ENCODE peak calls at places on chromosomes 11 and 22, in five cellular contexts. L, X, K, R and M are unnamed samples.

GRCh38 chr11:108016647-108017046 is 7.9 kb downstream of the CUL5 start:
- DNase-seq in L (no peak), X (no peak), K (no peak), R (no peak), M (no peak)

GRCh38 chr22:40502919-40503318 is 132.5 kb downstream of the SGSM3 start:
- DNase-seq in L (no peak), X (no peak), K (no peak), R (no peak), M (no peak)

GRCh38 chr11:36411202-36411640 is 98.9 kb downstream of the TRAF6 start:
- DNase-seq in L (no peak), X (no peak), K (no peak), R (peak; percentile 42), M (no peak)

GRCh38 chr11:64042301-64042700 is 6.6 kb downstream of the FLRT1 start:
- DNase-seq in L (no peak), X (no peak), K (no peak), R (no peak), M (no peak)

GRCh38 chr22:29167032-29167911 is 38.4 kb upstream of the EMID1 start:
- DNase-seq in L (no peak), X (no peak), K (no peak), R (no peak), M (no peak)

GRCh38 chr11:69339041-69339733 is 45.2 kb downstream of the MYEOV start:
- DNase-seq in L (no peak), X (no peak), K (no peak), R (peak; percentile 13), M (no peak)

GRCh38 chr11:63839508-63840355 is 822 bp downstream of the MARK2 start:
- DNase-seq in L (peak; percentile 46), X (no peak), K (peak; percentile 34), R (peak; percentile 66), M (no peak)

GRCh38 chr11:110092577-110093406 is at the start of gene ZC3H12C:
- DNase-seq in L (peak; percentile 95), X (peak; percentile 90), K (peak; percentile 85), R (peak; percentile 88), M (peak; percentile 63)

GRCh38 chr11:43138621-43139140 is 173.1 kb upstream of the API5 start:
- DNase-seq in L (no peak), X (no peak), K (no peak), R (no peak), M (no peak)

GRCh38 chr11:76799061-76799804 is 16.1 kb downstream of the TSKU start:
- DNase-seq in L (peak; percentile 88), X (peak; percentile 83), K (peak; percentile 90), R (peak; percentile 88), M (peak; percentile 66)

GRCh38 chr11:108666373-108666772 is 1.5 kb downstream of the DDX10 start:
- DNase-seq in L (peak; percentile 17), X (no peak), K (no peak), R (no peak), M (no peak)

GRCh38 chr11:125063429-125064043 is 431 bp downstream of the SLC37A2 start:
- DNase-seq in L (no peak), X (no peak), K (no peak), R (no peak), M (no peak)

GRCh38 chr11:130001491-130002351 is 914 bp downstream of the PRDM10 start:
- DNase-seq in L (peak; percentile 44), X (peak; percentile 41), K (no peak), R (peak; percentile 53), M (no peak)

GRCh38 chr11:12207384-12208150 is 97.2 kb downstream of the MICAL2 start:
- DNase-seq in L (peak; percentile 80), X (peak; percentile 61), K (no peak), R (no peak), M (no peak)

GRCh38 chr11:90148900-90149299 is 14.4 kb downstream of the NAALAD2 start:
- DNase-seq in L (peak; percentile 5), X (no peak), K (no peak), R (no peak), M (no peak)

GRCh38 chr22:30038219-30038618 is 42.0 kb upstream of the HORMAD2 start:
- DNase-seq in L (peak; percentile 79), X (peak; percentile 82), K (no peak), R (no peak), M (no peak)

GRCh38 chr11:116421529-116422185 is 351.1 kb downstream of the BUD13 start:
- DNase-seq in L (no peak), X (no peak), K (no peak), R (no peak), M (no peak)

GRCh38 chr11:130118636-130119387 is 40.8 kb upstream of the ST14 start:
- DNase-seq in L (no peak), X (no peak), K (no peak), R (no peak), M (no peak)

GRCh38 chr11:44831605-44832394 is 105.0 kb downstream of the TSPAN18 start:
- DNase-seq in L (no peak), X (no peak), K (no peak), R (no peak), M (no peak)

GRCh38 chr11:11243790-11244469 is 109.1 kb downstream of the CSNK2A3 start:
- DNase-seq in L (no peak), X (no peak), K (peak; percentile 46), R (no peak), M (no peak)

GRCh38 chr22:24156146-24156914 is 25.0 kb upstream of the SUSD2 start:
- DNase-seq in L (peak; percentile 77), X (peak; percentile 32), K (no peak), R (peak; percentile 39), M (peak; percentile 61)

GRCh38 chr11:66124564-66124963 is 54.5 kb downstream of the PACS1 start:
- DNase-seq in L (peak; percentile 86), X (peak; percentile 40), K (no peak), R (no peak), M (no peak)

GRCh38 chr11:74412733-74413359 is 14.6 kb upstream of the PGM2L1 start:
- DNase-seq in L (no peak), X (no peak), K (no peak), R (no peak), M (no peak)

GRCh38 chr22:20943104-20943933 is 23.7 kb upstream of the AIFM3 start:
- DNase-seq in L (no peak), X (no peak), K (no peak), R (no peak), M (no peak)

GRCh38 chr22:20946080-20946986 is 20.7 kb upstream of the AIFM3 start:
- DNase-seq in L (peak; percentile 41), X (peak; percentile 11), K (no peak), R (no peak), M (no peak)

GRCh38 chr22:45013138-45013537 is 3.3 kb upstream of the PHF21B start:
- DNase-seq in L (no peak), X (no peak), K (no peak), R (no peak), M (no peak)

GRCh38 chr11:110833033-110833484 is 120.8 kb upstream of the ARHGAP20 start:
- DNase-seq in L (peak; percentile 60), X (peak; percentile 84), K (no peak), R (no peak), M (peak; percentile 14)

GRCh38 chr11:119419834-119420492 is 3.0 kb downstream of the THY1 start:
- DNase-seq in L (no peak), X (no peak), K (no peak), R (no peak), M (no peak)

GRCh38 chr22:38766076-38766777 is 10.4 kb upstream of the SUN2 start:
- DNase-seq in L (peak; percentile 82), X (peak; percentile 24), K (peak; percentile 41), R (peak; percentile 77), M (peak; percentile 83)

GRCh38 chr11:66081505-66081904 is 11.4 kb downstream of the PACS1 start:
- DNase-seq in L (peak; percentile 26), X (no peak), K (peak; percentile 26), R (peak; percentile 64), M (peak; percentile 63)

DNA sequence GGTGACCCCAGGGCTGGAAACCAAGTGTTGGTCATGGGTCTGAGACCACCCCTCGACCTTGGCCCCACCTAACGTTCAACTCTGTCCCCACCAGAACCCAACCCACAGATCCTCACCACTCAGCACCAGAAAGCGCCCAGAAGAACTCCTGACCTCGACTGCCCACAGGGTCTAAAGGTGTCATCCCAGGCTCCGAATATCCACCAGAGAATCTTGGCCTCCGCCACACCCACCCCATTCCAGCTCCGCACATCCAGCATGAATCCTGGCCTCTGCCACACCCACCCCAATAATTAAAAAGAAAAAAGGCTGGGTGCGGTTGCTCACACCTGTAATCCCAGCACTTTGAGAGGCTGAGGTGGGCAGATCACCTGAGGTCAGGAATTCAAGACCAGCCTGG is 1.3 kb downstream of the CERK start:
- DNase-seq in L (no peak), X (no peak), K (no peak), R (peak; percentile 69), M (no peak)
- H3K4me3 ChIP-seq in L (peak overlapping the region; percentile 62), X (peak overlapping the region; percentile 77), K (peak overlapping the region; percentile 99), R (peak overlapping the region; percentile 84), M (peak overlapping the region; percentile 99)

DNA sequence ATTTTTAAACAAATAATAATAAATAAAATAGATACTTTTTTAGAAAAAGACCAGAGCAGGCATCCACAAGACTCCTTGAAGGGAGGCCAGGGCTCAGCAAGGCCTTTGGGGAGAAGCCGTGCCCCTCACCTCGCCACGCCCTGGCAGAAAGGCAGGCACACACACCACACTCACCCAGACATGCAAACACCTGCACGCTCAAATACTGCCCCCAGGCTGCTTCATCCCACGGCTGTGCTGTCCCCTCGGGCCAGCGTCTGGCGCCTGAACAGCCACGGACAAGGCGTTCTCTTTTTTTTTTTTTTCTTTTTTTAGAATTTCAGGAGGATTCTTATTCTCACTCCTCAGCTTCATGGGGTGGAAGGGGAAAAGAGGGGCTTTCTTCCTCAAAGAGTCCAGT is 1.5 kb downstream of the FADS3 start:
- DNase-seq in L (no peak), X (no peak), K (no peak), R (no peak), M (no peak)
- H3K4me3 ChIP-seq in L (peak overlapping the region; percentile 96), X (peak overlapping the region; percentile 91), K (peak overlapping the region; percentile 63), R (no peak overlapping the region), M (peak overlapping the region; percentile 91)

DNA sequence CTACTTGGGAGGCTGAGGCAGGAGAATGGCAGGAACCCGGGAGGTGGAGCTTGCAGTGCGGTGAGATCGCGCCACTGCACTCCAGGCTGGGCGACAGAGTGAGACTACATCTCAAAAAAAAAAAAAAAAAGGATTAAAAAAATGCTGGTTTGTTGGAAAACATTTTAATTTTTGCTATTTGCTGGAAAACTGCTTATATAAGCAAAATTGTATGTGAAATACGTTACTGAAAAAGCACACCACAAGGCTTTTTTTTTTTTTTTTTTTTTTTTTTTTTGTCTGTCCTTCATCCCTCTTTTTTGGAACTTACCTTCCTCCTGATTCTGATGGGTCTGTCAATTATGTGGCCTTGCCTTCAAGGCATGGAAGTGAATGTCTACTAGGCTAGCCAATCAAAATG is 40.8 kb downstream of the DCDC1 start:
- DNase-seq in L (no peak), X (no peak), K (no peak), R (no peak), M (no peak)
- H3K4me3 ChIP-seq in L (no peak overlapping the region), X (no peak overlapping the region), K (no peak overlapping the region), R (no peak overlapping the region), M (no peak overlapping the region)

GRCh38 chr11:128496684-128497056 is 90.7 kb downstream of the ETS1 start:
- DNase-seq in L (no peak), X (peak; percentile 40), K (no peak), R (no peak), M (no peak)

GRCh38 chr11:128494418-128495332 is 92.7 kb downstream of the ETS1 start:
- DNase-seq in L (no peak), X (no peak), K (no peak), R (no peak), M (no peak)

GRCh38 chr11:128498846-128499245 is 88.5 kb downstream of the ETS1 start:
- DNase-seq in L (peak; percentile 54), X (no peak), K (no peak), R (no peak), M (no peak)

GRCh38 chr11:128497057-128497957 is 90.1 kb downstream of the ETS1 start:
- DNase-seq in L (peak; percentile 98), X (peak; percentile 99), K (no peak), R (no peak), M (peak; percentile 80)

GRCh38 chr11:128496249-128496648 is 91.1 kb downstream of the ETS1 start:
- DNase-seq in L (no peak), X (no peak), K (no peak), R (no peak), M (no peak)
- H3K4me3 ChIP-seq in L (no peak overlapping the region), X (no peak overlapping the region), K (no peak overlapping the region), R (no peak overlapping the region), M (no peak overlapping the region)